ENCODE peak calls at places on chromosomes 12 and 14, in eight cellular contexts. K is HCT116, F is A673, A is mammary epithelial cell, D is neural progenitor cell, Y is MM.1S, J is astrocyte, L is fibroblast of lung. W is an unnamed sample.
A peak's percentile ranks its signal among the peaks of the same experiment; 100 is the strongest.

GRCh38 chr14:32561520-32561919 is 232.4 kb downstream of the AKAP6 start:
- DNase-seq in K (no peak), F (no peak), A (no peak), D (peak; percentile 17), Y (no peak), J (peak; percentile 72), L (peak; percentile 80), W (peak; percentile 35)

GRCh38 chr12:121590476-121591143 is 9.8 kb upstream of the KDM2B start:
- DNase-seq in K (no peak), F (no peak), A (peak; percentile 35), D (peak; percentile 74), Y (peak; percentile 78), J (peak; percentile 66), L (peak; percentile 71), W (no peak)

GRCh38 chr14:63860146-63860545 is 7.3 kb downstream of the SYNE2 start:
- DNase-seq in K (no peak), F (no peak), A (no peak), D (no peak), Y (no peak), J (no peak), L (no peak), W (no peak)

GRCh38 chr12:67649165-67650126 is 901 bp downstream of the DYRK2 start:
- DNase-seq in K (no peak), F (peak; percentile 29), A (no peak), D (peak; percentile 57), Y (no peak), J (no peak), L (no peak), W (peak; percentile 53)

GRCh38 chr12:123928274-123928865 is 44.3 kb downstream of the CCDC92 start:
- DNase-seq in K (no peak), F (no peak), A (no peak), D (no peak), Y (peak; percentile 57), J (no peak), L (no peak), W (no peak)

GRCh38 chr12:92603741-92604432 is 98.9 kb upstream of the PLEKHG7 start:
- DNase-seq in K (no peak), F (no peak), A (peak; percentile 75), D (no peak), Y (no peak), J (no peak), L (peak; percentile 32), W (no peak)

GRCh38 chr14:69573841-69574265 is 818 bp downstream of the CCDC177 start:
- DNase-seq in K (no peak), F (peak; percentile 66), A (no peak), D (peak; percentile 95), Y (no peak), J (no peak), L (no peak), W (peak; percentile 20)

GRCh38 chr12:58750484-58750883 is 169.8 kb downstream of the LRIG3 start:
- DNase-seq in K (no peak), F (peak; percentile 50), A (peak; percentile 91), D (no peak), Y (no peak), J (peak; percentile 96), L (peak; percentile 96), W (no peak)

GRCh38 chr14:38904959-38905358 is 198.1 kb downstream of the SEC23A start:
- DNase-seq in K (no peak), F (no peak), A (no peak), D (no peak), Y (no peak), J (no peak), L (no peak), W (no peak)

GRCh38 chr12:34298176-34298970 is 276.1 kb downstream of the ALG10 start:
- DNase-seq in K (no peak), F (no peak), A (no peak), D (no peak), Y (no peak), J (no peak), L (no peak), W (no peak)

GRCh38 chr12:93662961-93663728 is 14.0 kb upstream of the CRADD start:
- DNase-seq in K (no peak), F (no peak), A (no peak), D (no peak), Y (no peak), J (no peak), L (no peak), W (peak; percentile 60)

GRCh38 chr14:88791629-88792571 is 853 bp downstream of the EML5 start:
- DNase-seq in K (no peak), F (no peak), A (peak; percentile 8), D (peak; percentile 37), Y (peak; percentile 8), J (no peak), L (peak; percentile 1), W (peak; percentile 15)

GRCh38 chr12:88625316-88625715 is 45.0 kb upstream of the KITLG start:
- DNase-seq in K (no peak), F (no peak), A (no peak), D (no peak), Y (no peak), J (no peak), L (no peak), W (no peak)

GRCh38 chr14:74244115-74244514 is 4.9 kb downstream of the VSX2 start:
- DNase-seq in K (no peak), F (no peak), A (no peak), D (peak; percentile 56), Y (no peak), J (no peak), L (no peak), W (no peak)
- TF ChIP-seq EZH2 in K (no peak), F (no peak), A (no peak), D (no peak), Y (no peak), J (no peak), L (peak; percentile 48), W (no peak)

GRCh38 chr12:130160711-130161231 is 1.5 kb upstream of the FZD10 start:
- DNase-seq in K (no peak), F (no peak), A (no peak), D (peak; percentile 42), Y (no peak), J (no peak), L (no peak), W (no peak)

GRCh38 chr12:130162771-130163460 is 652 bp downstream of the FZD10 start:
- DNase-seq in K (no peak), F (no peak), A (no peak), D (no peak), Y (no peak), J (no peak), L (no peak), W (no peak)

GRCh38 chr12:130161261-130162231 is 718 bp upstream of the FZD10 start:
- DNase-seq in K (no peak), F (no peak), A (no peak), D (peak; percentile 88), Y (no peak), J (peak; percentile 0), L (peak; percentile 18), W (peak; percentile 71)

GRCh38 chr12:130163461-130164215 is 1.4 kb downstream of the FZD10 start:
- DNase-seq in K (no peak), F (no peak), A (no peak), D (peak; percentile 31), Y (no peak), J (no peak), L (no peak), W (no peak)

GRCh38 chr12:130162267-130162666 is at the start of gene FZD10:
- DNase-seq in K (no peak), F (no peak), A (no peak), D (peak; percentile 91), Y (no peak), J (no peak), L (peak; percentile 3), W (peak; percentile 67)
- H3K4me3 ChIP-seq in K (no peak within 1 kb of the TSS), F (no peak within 1 kb of the TSS), A (no peak within 1 kb of the TSS), D (peak within 1 kb of the TSS; percentile 67), Y (no peak within 1 kb of the TSS), J (no peak within 1 kb of the TSS), L (no peak within 1 kb of the TSS), W (peak within 1 kb of the TSS; percentile 42)

GRCh38 chr12:14937014-14937413 is 1.3 kb downstream of the ERP27 start:
- DNase-seq in K (no peak), F (no peak), A (no peak), D (no peak), Y (no peak), J (no peak), L (no peak), W (no peak)
- TF ChIP-seq CTCF in K (no peak), F (no peak), A (no peak), D (no peak), Y (no peak), J (no peak), L (no peak), W (no peak)

GRCh38 chr12:27179399-27180214 is 64.5 kb upstream of the STK38L start:
- DNase-seq in K (peak; percentile 74), F (peak; percentile 79), A (peak; percentile 99), D (no peak), Y (peak; percentile 97), J (peak; percentile 100), L (peak; percentile 100), W (peak; percentile 74)
- TF ChIP-seq EZH2 in K (no peak), F (no peak), A (no peak), D (no peak), Y (no peak), J (no peak), L (no peak), W (no peak)

DNA sequence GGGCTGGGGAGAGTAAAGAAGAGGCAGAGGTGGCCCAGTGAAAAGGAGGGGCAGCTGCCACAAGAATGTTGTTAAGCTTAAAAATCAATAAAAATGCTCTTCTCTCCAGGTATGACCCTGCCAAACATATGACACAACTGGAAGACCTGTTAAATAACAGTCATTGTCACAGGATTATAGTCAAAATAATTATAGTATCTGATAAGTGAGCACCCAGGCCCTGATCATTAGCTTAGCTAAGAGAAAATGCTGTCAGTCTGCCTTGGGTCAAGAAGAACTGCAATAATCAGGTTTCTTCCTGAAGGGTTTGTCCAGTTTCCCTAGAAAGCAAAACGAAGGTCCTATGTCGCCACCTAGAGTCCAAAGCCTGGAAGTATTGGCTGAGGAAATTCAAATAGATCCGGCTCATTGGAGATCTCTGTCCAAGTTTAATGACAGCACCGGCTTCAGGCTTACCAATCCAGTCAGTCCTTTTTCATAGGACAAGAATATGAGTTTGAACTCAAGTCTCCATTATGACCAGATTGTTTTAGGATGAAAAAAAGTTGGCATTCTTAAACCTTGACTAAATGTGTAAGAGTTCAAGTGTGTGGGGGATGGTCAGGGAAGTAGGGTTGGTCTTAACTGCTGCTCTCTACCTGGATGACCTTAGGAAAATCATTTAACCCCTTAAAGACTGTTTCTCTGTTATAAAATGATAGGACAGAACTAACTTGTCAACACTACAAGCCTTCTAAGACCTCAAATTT is 22.5 kb upstream of the NKX2-8 start:
- DNase-seq in K (peak; percentile 76), F (peak; percentile 86), A (peak; percentile 66), D (peak; percentile 83), Y (peak; percentile 45), J (peak; percentile 36), L (peak; percentile 57), W (peak; percentile 83)
- H3K4me3 ChIP-seq in K (no peak overlapping the region), F (no peak overlapping the region), A (no peak overlapping the region), D (no peak overlapping the region), Y (no peak overlapping the region), J (no peak overlapping the region), L (no peak overlapping the region), W (no peak overlapping the region)

W was measured in hepatocyte.